ENCODE peak calls at places on chromosome 17, in seven cellular contexts. One of them, this sample, is unnamed.

GRCh38 chr17:32593003-32593402 is 106.2 kb downstream of the CDK5R1 start:
- DNase-seq in activated T-helper 1 cell treated with anti-CD3 and anti-CD28 coated beads, Interleukin-12 subunit alpha, Interleukin-12 subunit beta, Interleukin-2, Interleukin-4 antibody, amounts not matched to agents 30 ng/mL and 10 ng/mL and 1 ng/mL, durations not matched to agents 14 hours and 24 hours and 36 hours: no peak
- DNase-seq in lung: no peak
- DNase-seq in fibroblast of pulmonary artery: no peak
- DNase-seq in stimulated activated CD4-positive, alpha-beta T cell treated with anti-CD3 and anti-CD28 coated beads, TNF-alpha, amount 100 ng/mL, for 48 hours: no peak
- DNase-seq in activated naive CD4-positive, alpha-beta T cell treated with Interleukin-2 at 50 U/mL for 16 hours: no peak
- DNase-seq in T-helper 9 cell: no peak
- DNase-seq in this sample: no peak

GRCh38 chr17:67046398-67046797 is 2.0 kb downstream of the CACNG1 start:
- DNase-seq in activated T-helper 1 cell treated with anti-CD3 and anti-CD28 coated beads, Interleukin-12 subunit alpha, Interleukin-12 subunit beta, Interleukin-2, Interleukin-4 antibody, amounts not matched to agents 30 ng/mL and 10 ng/mL and 1 ng/mL, durations not matched to agents 14 hours and 24 hours and 36 hours: no peak
- DNase-seq in lung: no peak
- DNase-seq in fibroblast of pulmonary artery: no peak
- DNase-seq in stimulated activated CD4-positive, alpha-beta T cell treated with anti-CD3 and anti-CD28 coated beads, TNF-alpha, amount 100 ng/mL, for 48 hours: no peak
- DNase-seq in activated naive CD4-positive, alpha-beta T cell treated with Interleukin-2 at 50 U/mL for 16 hours: no peak
- DNase-seq in T-helper 9 cell: no peak
- DNase-seq in this sample: no peak

GRCh38 chr17:77926967-77927366 is 31.5 kb upstream of the TNRC6C start:
- DNase-seq in activated T-helper 1 cell treated with anti-CD3 and anti-CD28 coated beads, Interleukin-12 subunit alpha, Interleukin-12 subunit beta, Interleukin-2, Interleukin-4 antibody, amounts not matched to agents 30 ng/mL and 10 ng/mL and 1 ng/mL, durations not matched to agents 14 hours and 24 hours and 36 hours: no peak
- DNase-seq in lung: no peak
- DNase-seq in fibroblast of pulmonary artery: no peak
- DNase-seq in stimulated activated CD4-positive, alpha-beta T cell treated with anti-CD3 and anti-CD28 coated beads, TNF-alpha, amount 100 ng/mL, for 48 hours: no peak
- DNase-seq in activated naive CD4-positive, alpha-beta T cell treated with Interleukin-2 at 50 U/mL for 16 hours: no peak
- DNase-seq in T-helper 9 cell: no peak
- DNase-seq in this sample: no peak

GRCh38 chr17:31266042-31266441 is 31.0 kb downstream of the OMG start:
- DNase-seq in activated T-helper 1 cell treated with anti-CD3 and anti-CD28 coated beads, Interleukin-12 subunit alpha, Interleukin-12 subunit beta, Interleukin-2, Interleukin-4 antibody, amounts not matched to agents 30 ng/mL and 10 ng/mL and 1 ng/mL, durations not matched to agents 14 hours and 24 hours and 36 hours: no peak
- DNase-seq in lung: no peak
- DNase-seq in fibroblast of pulmonary artery: no peak
- DNase-seq in stimulated activated CD4-positive, alpha-beta T cell treated with anti-CD3 and anti-CD28 coated beads, TNF-alpha, amount 100 ng/mL, for 48 hours: no peak
- DNase-seq in activated naive CD4-positive, alpha-beta T cell treated with Interleukin-2 at 50 U/mL for 16 hours: no peak
- DNase-seq in T-helper 9 cell: no peak
- DNase-seq in this sample: no peak

GRCh38 chr17:45784583-45785372 is 658 bp downstream of the CRHR1 start:
- DNase-seq in activated T-helper 1 cell treated with anti-CD3 and anti-CD28 coated beads, Interleukin-12 subunit alpha, Interleukin-12 subunit beta, Interleukin-2, Interleukin-4 antibody, amounts not matched to agents 30 ng/mL and 10 ng/mL and 1 ng/mL, durations not matched to agents 14 hours and 24 hours and 36 hours: peak
- DNase-seq in lung: no peak
- DNase-seq in fibroblast of pulmonary artery: no peak
- DNase-seq in stimulated activated CD4-positive, alpha-beta T cell treated with anti-CD3 and anti-CD28 coated beads, TNF-alpha, amount 100 ng/mL, for 48 hours: peak
- DNase-seq in activated naive CD4-positive, alpha-beta T cell treated with Interleukin-2 at 50 U/mL for 16 hours: peak
- DNase-seq in T-helper 9 cell: peak
- DNase-seq in this sample: no peak

GRCh38 chr17:46191332-46192210 is 1.7 kb downstream of the KANSL1 start:
- DNase-seq in activated T-helper 1 cell treated with anti-CD3 and anti-CD28 coated beads, Interleukin-12 subunit alpha, Interleukin-12 subunit beta, Interleukin-2, Interleukin-4 antibody, amounts not matched to agents 30 ng/mL and 10 ng/mL and 1 ng/mL, durations not matched to agents 14 hours and 24 hours and 36 hours: peak
- DNase-seq in lung: no peak
- DNase-seq in fibroblast of pulmonary artery: peak
- DNase-seq in stimulated activated CD4-positive, alpha-beta T cell treated with anti-CD3 and anti-CD28 coated beads, TNF-alpha, amount 100 ng/mL, for 48 hours: no peak
- DNase-seq in activated naive CD4-positive, alpha-beta T cell treated with Interleukin-2 at 50 U/mL for 16 hours: peak
- DNase-seq in T-helper 9 cell: no peak
- DNase-seq in this sample: no peak

GRCh38 chr17:61312406-61313295 is 87.0 kb upstream of the TBX2 start:
- DNase-seq in activated T-helper 1 cell treated with anti-CD3 and anti-CD28 coated beads, Interleukin-12 subunit alpha, Interleukin-12 subunit beta, Interleukin-2, Interleukin-4 antibody, amounts not matched to agents 30 ng/mL and 10 ng/mL and 1 ng/mL, durations not matched to agents 14 hours and 24 hours and 36 hours: no peak
- DNase-seq in lung: no peak
- DNase-seq in fibroblast of pulmonary artery: no peak
- DNase-seq in stimulated activated CD4-positive, alpha-beta T cell treated with anti-CD3 and anti-CD28 coated beads, TNF-alpha, amount 100 ng/mL, for 48 hours: no peak
- DNase-seq in activated naive CD4-positive, alpha-beta T cell treated with Interleukin-2 at 50 U/mL for 16 hours: no peak
- DNase-seq in T-helper 9 cell: no peak
- DNase-seq in this sample: no peak

GRCh38 chr17:78449983-78450382 is 71.5 kb downstream of the PGS1 start:
- DNase-seq in activated T-helper 1 cell treated with anti-CD3 and anti-CD28 coated beads, Interleukin-12 subunit alpha, Interleukin-12 subunit beta, Interleukin-2, Interleukin-4 antibody, amounts not matched to agents 30 ng/mL and 10 ng/mL and 1 ng/mL, durations not matched to agents 14 hours and 24 hours and 36 hours: no peak
- DNase-seq in lung: no peak
- DNase-seq in fibroblast of pulmonary artery: no peak
- DNase-seq in stimulated activated CD4-positive, alpha-beta T cell treated with anti-CD3 and anti-CD28 coated beads, TNF-alpha, amount 100 ng/mL, for 48 hours: no peak
- DNase-seq in activated naive CD4-positive, alpha-beta T cell treated with Interleukin-2 at 50 U/mL for 16 hours: no peak
- DNase-seq in T-helper 9 cell: no peak
- DNase-seq in this sample: no peak

GRCh38 chr17:37710344-37710886 is 34.4 kb downstream of the HNF1B start:
- DNase-seq in activated T-helper 1 cell treated with anti-CD3 and anti-CD28 coated beads, Interleukin-12 subunit alpha, Interleukin-12 subunit beta, Interleukin-2, Interleukin-4 antibody, amounts not matched to agents 30 ng/mL and 10 ng/mL and 1 ng/mL, durations not matched to agents 14 hours and 24 hours and 36 hours: no peak
- DNase-seq in lung: peak
- DNase-seq in fibroblast of pulmonary artery: peak
- DNase-seq in stimulated activated CD4-positive, alpha-beta T cell treated with anti-CD3 and anti-CD28 coated beads, TNF-alpha, amount 100 ng/mL, for 48 hours: no peak
- DNase-seq in activated naive CD4-positive, alpha-beta T cell treated with Interleukin-2 at 50 U/mL for 16 hours: no peak
- DNase-seq in T-helper 9 cell: no peak
- DNase-seq in this sample: no peak

GRCh38 chr17:2634361-2634960 is 41.0 kb downstream of the PAFAH1B1 start:
- DNase-seq in activated T-helper 1 cell treated with anti-CD3 and anti-CD28 coated beads, Interleukin-12 subunit alpha, Interleukin-12 subunit beta, Interleukin-2, Interleukin-4 antibody, amounts not matched to agents 30 ng/mL and 10 ng/mL and 1 ng/mL, durations not matched to agents 14 hours and 24 hours and 36 hours: no peak
- DNase-seq in lung: no peak
- DNase-seq in fibroblast of pulmonary artery: no peak
- DNase-seq in stimulated activated CD4-positive, alpha-beta T cell treated with anti-CD3 and anti-CD28 coated beads, TNF-alpha, amount 100 ng/mL, for 48 hours: no peak
- DNase-seq in activated naive CD4-positive, alpha-beta T cell treated with Interleukin-2 at 50 U/mL for 16 hours: no peak
- DNase-seq in T-helper 9 cell: no peak
- DNase-seq in this sample: peak

GRCh38 chr17:32206816-32207215 is 58.8 kb upstream of the RHBDL3 start:
- DNase-seq in activated T-helper 1 cell treated with anti-CD3 and anti-CD28 coated beads, Interleukin-12 subunit alpha, Interleukin-12 subunit beta, Interleukin-2, Interleukin-4 antibody, amounts not matched to agents 30 ng/mL and 10 ng/mL and 1 ng/mL, durations not matched to agents 14 hours and 24 hours and 36 hours: no peak
- DNase-seq in lung: no peak
- DNase-seq in fibroblast of pulmonary artery: peak
- DNase-seq in stimulated activated CD4-positive, alpha-beta T cell treated with anti-CD3 and anti-CD28 coated beads, TNF-alpha, amount 100 ng/mL, for 48 hours: no peak
- DNase-seq in activated naive CD4-positive, alpha-beta T cell treated with Interleukin-2 at 50 U/mL for 16 hours: no peak
- DNase-seq in T-helper 9 cell: no peak
- DNase-seq in this sample: no peak

GRCh38 chr17:18278867-18279266 is 18.4 kb downstream of the MIEF2 start:
- DNase-seq in activated T-helper 1 cell treated with anti-CD3 and anti-CD28 coated beads, Interleukin-12 subunit alpha, Interleukin-12 subunit beta, Interleukin-2, Interleukin-4 antibody, amounts not matched to agents 30 ng/mL and 10 ng/mL and 1 ng/mL, durations not matched to agents 14 hours and 24 hours and 36 hours: no peak
- DNase-seq in lung: no peak
- DNase-seq in fibroblast of pulmonary artery: peak
- DNase-seq in stimulated activated CD4-positive, alpha-beta T cell treated with anti-CD3 and anti-CD28 coated beads, TNF-alpha, amount 100 ng/mL, for 48 hours: no peak
- DNase-seq in activated naive CD4-positive, alpha-beta T cell treated with Interleukin-2 at 50 U/mL for 16 hours: no peak
- DNase-seq in T-helper 9 cell: no peak
- DNase-seq in this sample: no peak

This sample was measured in GM04504.